ENCODE peak calls at places on chromosomes 2 and 18, in eight cellular contexts. G is CD8-positive, alpha-beta T cell; D is gastrocnemius medialis; A is cardiac muscle cell; V is AG09309; F is GM12864; O is dorsolateral prefrontal cortex; U is lung. P is an unnamed sample.

GRCh38 chr2:126707191-126707590 is 51.2 kb downstream of the GYPC start:
- DNase-seq in G (peak; percentile 0), D (no peak), A (no peak), V (no peak), F (no peak), O (no peak), U (no peak), P (no peak)

GRCh38 chr2:212843409-212844199 is 305.0 kb upstream of the ERBB4 start:
- DNase-seq in G (no peak), D (no peak), A (no peak), V (peak; percentile 57), F (no peak), O (no peak), U (no peak), P (peak; percentile 69)

GRCh38 chr2:10760794-10761504 is 39.5 kb downstream of the ATP6V1C2 start:
- DNase-seq in G (no peak), D (no peak), A (no peak), V (no peak), F (no peak), O (no peak), U (no peak), P (no peak)

GRCh38 chr2:43233218-43234212 is 7.1 kb upstream of the ZFP36L2 start:
- DNase-seq in G (no peak), D (no peak), A (no peak), V (no peak), F (no peak), O (no peak), U (no peak), P (no peak)

GRCh38 chr2:38440655-38441054 is 63.6 kb upstream of the ATL2 start:
- DNase-seq in G (no peak), D (no peak), A (peak; percentile 28), V (no peak), F (no peak), O (no peak), U (no peak), P (no peak)

GRCh38 chr18:77108001-77108692 is 24.4 kb downstream of the MBP start:
- DNase-seq in G (peak; percentile 34), D (peak; percentile 78), A (no peak), V (peak; percentile 67), F (no peak), O (peak; percentile 55), U (no peak), P (peak; percentile 50)

GRCh38 chr2:217951521-217952247 is 51.1 kb downstream of the TNS1 start:
- DNase-seq in G (no peak), D (no peak), A (no peak), V (no peak), F (no peak), O (no peak), U (peak; percentile 77), P (no peak)

GRCh38 chr18:25164837-25165791 is 186.9 kb downstream of the ZNF521 start:
- DNase-seq in G (no peak), D (no peak), A (peak; percentile 43), V (no peak), F (peak; percentile 19), O (no peak), U (no peak), P (no peak)

GRCh38 chr2:221571391-221572179 is 519 bp downstream of the EPHA4 start:
- DNase-seq in G (peak; percentile 32), D (no peak), A (peak; percentile 64), V (no peak), F (no peak), O (no peak), U (no peak), P (peak; percentile 12)

GRCh38 chr2:208097801-208098200 is 26.5 kb downstream of the CRYGD start:
- DNase-seq in G (no peak), D (no peak), A (no peak), V (peak; percentile 11), F (no peak), O (no peak), U (no peak), P (peak; percentile 26)

GRCh38 chr2:1780693-1781092 is 36.4 kb upstream of the PXDN start:
- DNase-seq in G (no peak), D (no peak), A (no peak), V (no peak), F (no peak), O (no peak), U (no peak), P (no peak)

GRCh38 chr2:232838406-232838874 is 31.6 kb upstream of the SNORC start:
- DNase-seq in G (peak; percentile 67), D (no peak), A (no peak), V (no peak), F (peak; percentile 36), O (no peak), U (no peak), P (no peak)

GRCh38 chr2:218605438-218605837 is 2.3 kb upstream of the PLCD4 start:
- DNase-seq in G (no peak), D (peak; percentile 92), A (no peak), V (no peak), F (no peak), O (no peak), U (no peak), P (peak; percentile 45)

DNA sequence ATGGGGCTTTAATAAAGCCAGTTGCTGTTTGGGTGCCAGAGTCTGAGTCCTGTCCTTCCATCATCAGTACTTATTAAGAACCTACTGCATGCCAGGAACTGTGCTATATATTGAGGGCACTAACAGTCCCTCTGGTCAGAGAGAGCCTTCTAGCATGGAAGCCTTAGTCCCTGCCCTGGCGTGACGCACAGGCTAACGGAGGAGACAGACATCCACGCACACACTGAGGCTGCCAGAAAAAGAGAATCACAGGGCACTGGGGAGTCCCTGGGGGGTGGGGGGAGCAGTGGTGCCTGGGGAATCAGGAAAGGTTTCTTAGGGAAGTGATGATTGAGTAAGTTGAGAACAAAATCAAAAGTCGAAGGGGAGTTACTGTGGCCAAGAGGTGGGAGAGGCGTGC is 31.5 kb downstream of the CTIF start:
- DNase-seq in G (no peak), D (no peak), A (no peak), V (no peak), F (no peak), O (no peak), U (no peak), P (no peak)
- H3K4me3 ChIP-seq in G (no peak overlapping the region), D (no peak overlapping the region), A (no peak overlapping the region), V (no peak overlapping the region), F (no peak overlapping the region), O (no peak overlapping the region), U (no peak overlapping the region), P (no peak overlapping the region)

DNA sequence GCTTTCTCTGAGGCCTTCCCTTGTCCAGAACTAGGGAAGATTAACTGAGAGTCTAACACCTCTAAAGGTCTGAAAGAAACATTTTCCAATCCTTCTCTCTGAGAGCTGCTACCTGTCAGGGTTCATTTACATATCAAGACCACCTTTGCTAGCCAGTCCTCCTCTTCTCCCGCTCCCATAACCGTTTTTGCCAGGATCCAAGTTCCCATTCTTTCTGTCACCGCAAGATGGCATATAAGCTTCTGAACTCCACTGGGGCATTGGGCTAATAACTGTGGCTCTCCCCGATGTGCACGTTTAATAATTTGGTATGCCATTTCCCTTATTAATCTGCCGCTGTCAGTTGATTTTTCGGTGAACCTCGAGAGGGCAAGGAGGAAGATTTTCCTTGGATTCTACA is 510.3 kb upstream of the CNTNAP5 start:
- DNase-seq in G (no peak), D (no peak), A (peak; percentile 12), V (no peak), F (no peak), O (no peak), U (no peak), P (no peak)
- TF ChIP-seq CTCF in G (no peak), D (no peak), A (no peak), V (no peak), F (no peak), O (no peak), U (no peak), P (no peak)

GRCh38 chr2:148021059-148021985 is at the start of gene MBD5:
- DNase-seq in G (peak; percentile 63), D (no peak), A (peak; percentile 72), V (peak; percentile 1), F (no peak), O (no peak), U (peak; percentile 41), P (no peak)
- H3K4me3 ChIP-seq in G (peak within 1 kb of the TSS; percentile 96), D (peak within 1 kb of the TSS; percentile 86), A (peak within 1 kb of the TSS; percentile 53), V (peak within 1 kb of the TSS; percentile 96), F (peak within 1 kb of the TSS; percentile 91), O (peak within 1 kb of the TSS; percentile 97), U (peak within 1 kb of the TSS; percentile 80), P (peak within 1 kb of the TSS; percentile 92)

DNA sequence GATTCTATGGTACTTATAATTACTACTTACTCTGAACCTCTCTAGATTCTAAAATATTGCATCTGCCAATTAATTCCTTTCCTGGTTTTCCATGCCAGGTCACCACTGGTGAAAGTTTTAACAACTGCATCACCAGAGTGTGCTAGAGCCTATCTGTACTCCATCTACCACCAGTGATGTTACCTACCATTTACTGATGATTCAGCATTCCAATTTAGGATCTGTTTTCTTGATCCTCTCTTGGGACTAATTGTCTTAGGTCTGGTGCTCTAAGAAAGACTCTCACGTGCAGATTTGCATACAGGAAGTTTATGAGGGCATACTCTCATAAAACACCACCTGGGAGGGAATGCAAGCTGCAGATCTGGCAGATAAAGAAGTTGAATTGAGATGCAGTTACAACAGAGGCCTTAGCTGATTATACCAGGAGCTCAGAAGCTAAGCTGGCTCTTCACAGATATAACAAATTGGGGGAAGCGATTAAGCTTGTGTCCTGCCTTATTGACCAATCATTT is 347.6 kb upstream of the VRK2 start:
- DNase-seq in G (no peak), D (no peak), A (no peak), V (no peak), F (no peak), O (no peak), U (no peak), P (no peak)
- TF ChIP-seq CTCF in G (no peak), D (no peak), A (no peak), V (no peak), F (no peak), O (no peak), U (no peak), P (no peak)

DNA sequence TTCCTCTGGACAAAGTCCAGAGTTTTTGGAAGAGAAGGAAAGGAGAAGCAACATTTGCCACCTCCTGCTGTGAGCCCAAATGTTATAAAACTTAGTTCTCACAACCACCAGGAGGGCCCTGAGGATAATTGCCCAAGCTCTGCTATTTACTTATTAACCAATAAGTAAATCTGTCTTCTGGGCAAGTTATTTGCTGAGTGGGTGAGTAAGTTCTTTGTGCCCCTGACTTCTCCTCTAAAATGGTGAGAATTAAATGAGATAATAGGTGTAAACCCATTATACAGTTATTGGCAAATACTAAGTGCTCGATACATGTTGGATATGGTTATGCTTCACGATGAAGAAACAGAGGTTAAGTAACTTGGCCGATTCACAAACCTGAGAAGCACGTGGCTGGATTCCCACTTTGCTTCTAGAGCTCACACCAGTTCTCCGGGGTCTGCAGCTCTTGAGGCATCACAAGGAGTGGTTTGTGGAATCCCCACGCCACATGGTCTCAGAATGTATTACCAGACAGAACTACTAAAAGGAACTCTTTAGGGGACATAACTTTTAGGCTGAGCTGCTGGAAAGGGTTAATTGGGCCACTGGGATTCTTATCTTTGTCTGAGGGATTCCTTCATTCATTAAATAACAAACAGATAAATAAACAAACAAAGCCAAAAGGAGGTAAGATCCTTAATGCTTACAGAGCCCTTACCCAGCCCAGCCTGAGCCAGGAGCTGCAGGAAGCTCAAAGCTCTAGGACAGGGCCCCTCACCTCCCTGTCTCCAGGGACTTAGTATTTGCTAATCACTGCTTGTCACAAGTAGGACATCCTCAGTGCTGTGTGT is 164.2 kb downstream of the MYCN start:
- DNase-seq in G (no peak), D (no peak), A (no peak), V (no peak), F (no peak), O (no peak), U (no peak), P (no peak)
- H3K4me3 ChIP-seq in G (no peak overlapping the region), D (no peak overlapping the region), A (no peak overlapping the region), V (no peak overlapping the region), F (no peak overlapping the region), O (no peak overlapping the region), U (no peak overlapping the region), P (no peak overlapping the region)

GRCh38 chr2:174035981-174036742 is 71.0 kb upstream of the SP3 start:
- DNase-seq in G (no peak), D (peak; percentile 78), A (no peak), V (no peak), F (no peak), O (no peak), U (no peak), P (no peak)
- TF ChIP-seq CTCF in G (no peak), D (peak; percentile 25), A (peak; percentile 49), V (peak; percentile 57), F (peak; percentile 32), O (peak; percentile 19), U (no peak), P (peak; percentile 20)

P was measured in astrocyte of the cerebellum.